ENCODE peak calls at places on chromosome 17, in seven cellular contexts. O, X, T, B, W, M and I are unnamed samples.
A peak's percentile ranks its signal among the peaks of the same experiment; 100 is the strongest.

GRCh38 chr17:343211-343610 is 9.4 kb downstream of the RPH3AL start:
- DNase-seq in O (no peak), X (no peak), T (no peak), B (no peak), W (no peak), M (no peak), I (no peak)

GRCh38 chr17:58531661-58532554 is 17.5 kb upstream of the MTMR4 start:
- DNase-seq in O (peak; percentile 67), X (peak; percentile 53), T (peak; percentile 48), B (peak; percentile 59), W (no peak), M (peak; percentile 90), I (no peak)

GRCh38 chr17:8153550-8153956 is 1.3 kb upstream of the PER1 start:
- DNase-seq in O (peak; percentile 49), X (peak; percentile 87), T (peak; percentile 98), B (no peak), W (peak; percentile 96), M (peak; percentile 41), I (no peak)

GRCh38 chr17:62629556-62630364 is 2.3 kb downstream of the MRC2 start:
- DNase-seq in O (peak; percentile 32), X (no peak), T (no peak), B (no peak), W (no peak), M (no peak), I (no peak)

GRCh38 chr17:79631640-79632431 is 21.0 kb upstream of the RBFOX3 start:
- DNase-seq in O (no peak), X (peak; percentile 1), T (no peak), B (no peak), W (no peak), M (no peak), I (no peak)

GRCh38 chr17:46950615-46950996 is 27.6 kb downstream of the GOSR2 start:
- DNase-seq in O (no peak), X (no peak), T (no peak), B (no peak), W (no peak), M (no peak), I (no peak)

GRCh38 chr17:78132086-78132676 is 1.6 kb downstream of the TMC8 start:
- DNase-seq in O (peak; percentile 45), X (no peak), T (no peak), B (peak; percentile 60), W (no peak), M (no peak), I (peak; percentile 50)

GRCh38 chr17:44908761-44909326 is 6.5 kb downstream of the GFAP start:
- DNase-seq in O (no peak), X (no peak), T (no peak), B (no peak), W (no peak), M (no peak), I (no peak)

GRCh38 chr17:78981010-78981888 is 1.5 kb upstream of the LGALS3BP start:
- DNase-seq in O (no peak), X (no peak), T (no peak), B (no peak), W (no peak), M (peak; percentile 42), I (no peak)

GRCh38 chr17:79252886-79253285 is 178.3 kb downstream of the ENGASE start:
- DNase-seq in O (no peak), X (no peak), T (no peak), B (no peak), W (no peak), M (no peak), I (no peak)

GRCh38 chr17:82636626-82637598 is 11.3 kb downstream of the WDR45B start:
- DNase-seq in O (peak; percentile 70), X (no peak), T (no peak), B (no peak), W (peak; percentile 69), M (no peak), I (no peak)

GRCh38 chr17:28347261-28347891 is 10.0 kb downstream of the POLDIP2 start:
- DNase-seq in O (peak; percentile 53), X (no peak), T (peak; percentile 97), B (no peak), W (peak; percentile 90), M (no peak), I (no peak)

GRCh38 chr17:48592592-48592991 is 987 bp downstream of the HOXB5 start:
- DNase-seq in O (no peak), X (no peak), T (peak; percentile 35), B (no peak), W (no peak), M (no peak), I (no peak)
- H3K27ac ChIP-seq in O (no peak overlapping the region), X (no peak overlapping the region), T (peak overlapping the region; percentile 98), B (no peak overlapping the region), W (no peak overlapping the region), M (no peak overlapping the region), I (no peak overlapping the region)

GRCh38 chr17:36597866-36598777 is 3.3 kb upstream of the MRM1 start:
- DNase-seq in O (no peak), X (no peak), T (no peak), B (no peak), W (no peak), M (no peak), I (no peak)
- H3K4me1 ChIP-seq in O (peaks cover 18% of the 10 kb centered on the region), X (peaks cover 37% of the 10 kb centered on the region), T (peaks cover 2% of the 10 kb centered on the region), B (peaks cover 17% of the 10 kb centered on the region), W (peaks cover under 1% of the 10 kb centered on the region), M (peaks cover 21% of the 10 kb centered on the region), I (peaks cover 15% of the 10 kb centered on the region)

DNA sequence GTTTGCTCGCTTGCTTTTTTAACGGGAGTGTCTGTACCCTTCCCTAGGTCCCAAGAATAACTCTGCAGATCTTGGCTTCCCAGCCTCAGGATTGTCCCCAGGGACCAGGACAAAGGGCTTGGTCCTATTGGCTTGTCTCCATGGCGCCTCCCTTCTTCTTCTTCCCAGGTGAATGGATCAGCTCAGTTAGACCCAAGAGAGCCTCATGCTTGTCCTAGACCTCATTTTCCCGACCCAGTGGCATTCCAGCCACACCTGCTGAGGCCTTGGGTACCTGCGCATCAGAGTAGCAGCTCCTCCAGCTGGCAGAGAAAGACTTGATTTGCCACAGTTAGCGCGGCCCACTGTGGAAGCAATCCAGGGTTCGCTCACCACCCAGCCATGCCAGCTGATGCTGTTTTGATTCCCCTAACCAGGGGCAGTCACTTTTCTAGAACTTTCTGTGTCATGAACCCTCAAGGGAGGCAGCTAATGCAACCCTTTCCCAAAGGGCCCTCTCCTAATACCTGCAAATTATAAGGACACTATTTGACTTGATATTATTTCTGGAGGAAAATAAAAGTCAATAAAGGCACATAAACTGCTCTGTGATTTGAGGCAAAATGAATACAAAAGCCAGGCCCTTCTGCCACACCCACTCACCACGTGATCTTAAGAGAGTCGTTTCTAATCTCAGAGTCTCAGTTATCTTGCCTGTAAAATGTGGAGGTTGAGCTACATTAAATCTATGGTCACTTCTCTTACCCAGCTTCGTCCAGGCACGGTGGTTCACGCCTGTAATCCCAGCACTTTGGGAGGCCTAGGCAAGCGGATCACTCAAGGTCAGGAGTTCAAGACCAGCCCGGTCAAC is 13.9 kb downstream of the GPR142 start:
- DNase-seq in O (no peak), X (no peak), T (no peak), B (no peak), W (no peak), M (no peak), I (no peak)
- H3K27ac ChIP-seq in O (no peak overlapping the region), X (no peak overlapping the region), T (no peak overlapping the region), B (no peak overlapping the region), W (no peak overlapping the region), M (no peak overlapping the region), I (peak overlapping the region; percentile 68)

DNA sequence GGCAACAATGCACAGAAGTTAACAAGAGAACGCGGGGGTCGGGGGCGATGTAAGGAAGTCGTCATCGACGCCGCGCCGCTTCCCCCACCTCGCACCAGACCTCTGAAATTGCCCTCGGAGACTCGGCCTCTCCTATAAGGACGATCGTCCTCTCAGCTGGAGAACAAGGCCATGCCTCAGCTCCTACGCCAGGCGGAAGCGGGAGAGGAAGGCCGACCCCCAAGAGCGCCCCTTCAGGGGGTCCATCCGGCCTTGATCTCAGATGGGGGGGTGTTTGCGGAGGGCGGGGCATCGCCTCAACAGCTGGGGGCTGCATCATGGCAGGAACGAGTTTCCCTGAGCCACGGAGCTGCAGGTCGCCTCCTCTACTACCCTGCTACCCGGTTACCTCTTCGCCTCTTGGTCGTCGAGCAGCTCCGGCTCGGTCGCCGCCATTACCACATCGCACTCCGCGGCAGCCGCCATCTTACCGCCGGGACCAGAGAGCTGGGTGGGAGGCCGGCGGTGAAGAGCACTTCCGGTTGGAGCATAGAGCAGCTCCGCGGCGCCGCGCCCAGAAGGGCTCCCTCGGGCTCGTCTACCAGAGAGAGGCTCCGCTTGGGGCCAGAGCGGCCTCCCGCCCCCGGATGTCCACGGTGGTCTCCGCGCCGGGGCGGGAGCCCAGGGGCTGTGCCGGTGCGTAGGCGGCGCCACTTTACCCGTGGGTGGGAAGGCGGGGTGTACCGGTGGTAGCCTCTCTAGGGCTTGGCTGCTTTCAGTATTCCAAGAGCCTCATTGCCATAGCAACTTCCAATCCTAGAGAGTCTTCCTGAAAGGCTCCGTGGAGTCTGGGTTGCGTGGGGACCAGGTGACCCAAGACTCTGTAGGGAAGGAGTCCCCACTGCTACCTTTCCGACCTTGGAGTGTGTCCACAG is at the start of gene DNAJC7:
- DNase-seq in O (peak; percentile 87), X (peak; percentile 90), T (peak; percentile 90), B (peak; percentile 82), W (peak; percentile 91), M (peak; percentile 97), I (peak; percentile 48)
- H3K4me1 ChIP-seq in O (peaks cover 2% of the 10 kb centered on the region), X (peaks cover 78% of the 10 kb centered on the region), T (peaks cover 4% of the 10 kb centered on the region), B (peaks cover 77% of the 10 kb centered on the region), W (no peaks in the 10 kb centered on the region), M (peaks cover 18% of the 10 kb centered on the region), I (peaks cover 41% of the 10 kb centered on the region)

DNA sequence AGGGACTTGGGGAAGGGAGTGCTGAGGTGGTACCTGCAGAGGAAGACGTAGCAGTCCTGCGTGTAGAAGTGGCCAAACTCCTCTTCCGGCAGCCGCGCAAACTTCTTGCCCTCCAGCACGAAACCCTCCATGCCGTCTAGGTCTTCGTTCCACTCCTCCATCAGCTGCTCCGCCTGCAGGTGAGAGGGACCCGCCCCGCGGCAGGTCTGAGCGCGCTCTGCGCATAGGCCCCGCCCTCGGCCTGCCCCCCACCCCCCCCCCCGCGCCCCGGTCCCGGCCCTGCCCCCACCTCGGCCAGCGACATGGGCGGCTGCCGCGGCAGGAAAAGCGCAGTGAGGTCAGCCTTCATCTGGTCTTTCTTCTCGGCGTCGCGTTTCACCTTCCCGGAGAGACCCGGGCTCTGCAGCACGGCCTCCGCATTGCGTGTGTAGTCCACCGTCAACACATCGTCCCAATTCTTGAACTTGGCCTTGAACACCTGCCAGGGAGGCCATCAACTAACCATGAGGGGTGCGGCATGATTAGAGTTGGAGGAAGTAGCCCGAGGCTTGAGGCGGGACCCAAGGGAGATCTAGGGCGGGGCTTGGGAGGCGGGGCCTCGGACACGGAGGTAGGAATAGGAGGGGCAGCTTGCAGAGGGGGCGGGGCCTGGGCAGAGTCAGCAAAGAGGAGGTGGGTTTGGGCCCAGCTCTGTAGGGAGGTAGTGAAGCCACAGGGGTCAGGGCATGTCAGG is 11.5 kb downstream of the FLII start:
- DNase-seq in O (peak; percentile 90), X (peak; percentile 54), T (peak; percentile 33), B (no peak), W (peak; percentile 89), M (peak; percentile 85), I (no peak)
- H3K27ac ChIP-seq in O (no peak overlapping the region), X (peak overlapping the region; percentile 84), T (no peak overlapping the region), B (no peak overlapping the region), W (no peak overlapping the region), M (no peak overlapping the region), I (peak overlapping the region; percentile 69)

GRCh38 chr17:14310101-14310500 is 9.2 kb downstream of the HS3ST3B1 start:
- DNase-seq in O (no peak), X (no peak), T (no peak), B (no peak), W (no peak), M (peak; percentile 32), I (no peak)
- H3K4me1 ChIP-seq in O (peaks cover 6% of the 10 kb centered on the region), X (peaks cover 34% of the 10 kb centered on the region), T (no peaks in the 10 kb centered on the region), B (peaks cover 33% of the 10 kb centered on the region), W (peaks cover 9% of the 10 kb centered on the region), M (peaks cover 41% of the 10 kb centered on the region), I (peaks cover 54% of the 10 kb centered on the region)

GRCh38 chr17:75373290-75373689 is 32.2 kb downstream of the GRB2 start:
- DNase-seq in O (no peak), X (no peak), T (no peak), B (no peak), W (no peak), M (no peak), I (no peak)
- H3K27ac ChIP-seq in O (no peak overlapping the region), X (no peak overlapping the region), T (no peak overlapping the region), B (no peak overlapping the region), W (no peak overlapping the region), M (no peak overlapping the region), I (no peak overlapping the region)